ENCODE peak calls at places on chromosomes 7 and 10, in four cellular contexts. D is DMS79 treated with DMSO at 0.1 percent for 48 hours, J is GF-D8, B is fibroblast of villous mesenchyme. K is an unnamed sample.

GRCh38 chr10:68647928-68648327 is 73.1 kb upstream of the CCAR1 start:
- DNase-seq in D (no peak), J (no peak), B (peak), K (no peak)

GRCh38 chr7:108385834-108386422 is 70.3 kb downstream of the NRCAM start:
- DNase-seq in D (peak), J (no peak), B (no peak), K (no peak)

GRCh38 chr10:7410306-7410799 is 481 bp downstream of the SFMBT2 start:
- DNase-seq in D (no peak), J (no peak), B (peak), K (no peak)

GRCh38 chr7:54398863-54399262 is 143.3 kb upstream of the VSTM2A start:
- DNase-seq in D (no peak), J (no peak), B (no peak), K (no peak)

GRCh38 chr10:78802866-78803265 is 265.9 kb upstream of the ZMIZ1 start:
- DNase-seq in D (no peak), J (no peak), B (peak), K (peak)

GRCh38 chr7:111931016-111931517 is 275.1 kb downstream of the DOCK4 start:
- DNase-seq in D (no peak), J (no peak), B (peak), K (no peak)

GRCh38 chr10:26215923-26216576 is 524 bp upstream of the GAD2 start:
- DNase-seq in D (peak), J (no peak), B (no peak), K (no peak)

GRCh38 chr7:55774327-55775050 is 88.1 kb downstream of the SEPTIN14 start:
- DNase-seq in D (peak), J (no peak), B (no peak), K (no peak)

GRCh38 chr10:120253131-120253530 is 203.9 kb upstream of the PLPP4 start:
- DNase-seq in D (no peak), J (no peak), B (no peak), K (no peak)

GRCh38 chr7:155411718-155412415 is 46.1 kb upstream of the EN2 start:
- DNase-seq in D (no peak), J (no peak), B (no peak), K (no peak)

GRCh38 chr10:16944081-16944922 is 127.1 kb upstream of the RSU1 start:
- DNase-seq in D (no peak), J (no peak), B (peak), K (no peak)

GRCh38 chr7:151665363-151665762 is 145.7 kb upstream of the RHEB start:
- DNase-seq in D (no peak), J (no peak), B (peak), K (no peak)

GRCh38 chr7:128550920-128551319 is 74.4 kb downstream of the METTL2B start:
- DNase-seq in D (no peak), J (no peak), B (no peak), K (no peak)

GRCh38 chr7:22696672-22697071 is 30.3 kb upstream of the IL6 start:
- DNase-seq in D (no peak), J (no peak), B (no peak), K (no peak)

GRCh38 chr7:34061175-34061574 is 155.8 kb downstream of the BMPER start:
- DNase-seq in D (no peak), J (no peak), B (peak), K (no peak)

GRCh38 chr10:74113546-74113945 is 37.1 kb downstream of the AP3M1 start:
- DNase-seq in D (peak), J (no peak), B (no peak), K (no peak)

GRCh38 chr10:1204434-1205326 is 148.5 kb downstream of the WDR37 start:
- DNase-seq in D (no peak), J (no peak), B (no peak), K (peak)

GRCh38 chr10:80144302-80145131 is 12.0 kb downstream of the PLAC9 start:
- DNase-seq in D (peak), J (peak), B (no peak), K (peak)

GRCh38 chr10:7102557-7103349 is 308.1 kb downstream of the SFMBT2 start:
- DNase-seq in D (no peak), J (no peak), B (no peak), K (no peak)

K was measured in mucosa of descending colon.